ENCODE peak calls at places on chromosomes 13 and 19, in seven cellular contexts. One of them, this sample, is unnamed.

GRCh38 chr13:75679459-75679858 is 43.3 kb downstream of the LMO7 start:
- DNase-seq in neuronal stem cell: no peak
- DNase-seq in left lung: no peak
- DNase-seq in endodermal cell: no peak
- DNase-seq in heart right ventricle: no peak
- DNase-seq in tibial nerve: no peak
- DNase-seq in AG04450: no peak
- DNase-seq in this sample: no peak

GRCh38 chr19:5154799-5155426 is 185.7 kb downstream of the PTPRS start:
- DNase-seq in neuronal stem cell: no peak
- DNase-seq in left lung: no peak
- DNase-seq in endodermal cell: no peak
- DNase-seq in heart right ventricle: no peak
- DNase-seq in tibial nerve: no peak
- DNase-seq in AG04450: no peak
- DNase-seq in this sample: no peak

GRCh38 chr19:14333101-14333871 is 48.0 kb upstream of the ADGRE5 start:
- DNase-seq in neuronal stem cell: no peak
- DNase-seq in left lung: peak; percentile 81
- DNase-seq in endodermal cell: peak; percentile 77
- DNase-seq in heart right ventricle: peak; percentile 34
- DNase-seq in tibial nerve: no peak
- DNase-seq in AG04450: no peak
- DNase-seq in this sample: no peak

GRCh38 chr19:8654591-8655339 is 24.3 kb downstream of the NFILZ start:
- DNase-seq in neuronal stem cell: peak; percentile 65
- DNase-seq in left lung: peak; percentile 92
- DNase-seq in endodermal cell: peak; percentile 90
- DNase-seq in heart right ventricle: peak; percentile 58
- DNase-seq in tibial nerve: no peak
- DNase-seq in AG04450: no peak
- DNase-seq in this sample: peak; percentile 64

GRCh38 chr19:518292-519231 is 11.3 kb downstream of the TPGS1 start:
- DNase-seq in neuronal stem cell: peak; percentile 50
- DNase-seq in left lung: no peak
- DNase-seq in endodermal cell: peak; percentile 91
- DNase-seq in heart right ventricle: no peak
- DNase-seq in tibial nerve: no peak
- DNase-seq in AG04450: no peak
- DNase-seq in this sample: peak; percentile 43

GRCh38 chr19:35963514-35963913 is 27.3 kb downstream of the LRFN3 start:
- DNase-seq in neuronal stem cell: peak; percentile 69
- DNase-seq in left lung: no peak
- DNase-seq in endodermal cell: peak; percentile 93
- DNase-seq in heart right ventricle: no peak
- DNase-seq in tibial nerve: no peak
- DNase-seq in AG04450: peak; percentile 21
- DNase-seq in this sample: no peak

GRCh38 chr19:41083516-41083915 is 4.7 kb upstream of the CYP2A13 start:
- DNase-seq in neuronal stem cell: no peak
- DNase-seq in left lung: no peak
- DNase-seq in endodermal cell: no peak
- DNase-seq in heart right ventricle: no peak
- DNase-seq in tibial nerve: no peak
- DNase-seq in AG04450: no peak
- DNase-seq in this sample: no peak

GRCh38 chr13:48476674-48477073 is 56.2 kb downstream of the RCBTB2 start:
- DNase-seq in neuronal stem cell: no peak
- DNase-seq in left lung: no peak
- DNase-seq in endodermal cell: no peak
- DNase-seq in heart right ventricle: no peak
- DNase-seq in tibial nerve: no peak
- DNase-seq in AG04450: no peak
- DNase-seq in this sample: no peak

GRCh38 chr19:31271569-31271911 is 77.7 kb downstream of the TSHZ3 start:
- DNase-seq in neuronal stem cell: no peak
- DNase-seq in left lung: no peak
- DNase-seq in endodermal cell: no peak
- DNase-seq in heart right ventricle: no peak
- DNase-seq in tibial nerve: no peak
- DNase-seq in AG04450: no peak
- DNase-seq in this sample: no peak

GRCh38 chr13:37289212-37289935 is 183.9 kb upstream of the CSNK1A1L start:
- DNase-seq in neuronal stem cell: no peak
- DNase-seq in left lung: no peak
- DNase-seq in endodermal cell: no peak
- DNase-seq in heart right ventricle: no peak
- DNase-seq in tibial nerve: no peak
- DNase-seq in AG04450: no peak
- DNase-seq in this sample: no peak

GRCh38 chr13:91308299-91308698 is 39.2 kb upstream of the MIR17HG start:
- DNase-seq in neuronal stem cell: no peak
- DNase-seq in left lung: no peak
- DNase-seq in endodermal cell: no peak
- DNase-seq in heart right ventricle: no peak
- DNase-seq in tibial nerve: no peak
- DNase-seq in AG04450: no peak
- DNase-seq in this sample: no peak

GRCh38 chr19:35206379-35206778 is 22.2 kb downstream of the FAM187B start:
- DNase-seq in neuronal stem cell: no peak
- DNase-seq in left lung: no peak
- DNase-seq in endodermal cell: no peak
- DNase-seq in heart right ventricle: no peak
- DNase-seq in tibial nerve: no peak
- DNase-seq in AG04450: no peak
- DNase-seq in this sample: peak; percentile 51

GRCh38 chr13:111228262-111229144 is 91.9 kb upstream of the TEX29 start:
- DNase-seq in neuronal stem cell: no peak
- DNase-seq in left lung: no peak
- DNase-seq in endodermal cell: peak; percentile 65
- DNase-seq in heart right ventricle: no peak
- DNase-seq in tibial nerve: no peak
- DNase-seq in AG04450: no peak
- DNase-seq in this sample: no peak

GRCh38 chr19:11460207-11460606 is 20.6 kb downstream of the ELAVL3 start:
- DNase-seq in neuronal stem cell: no peak
- DNase-seq in left lung: no peak
- DNase-seq in endodermal cell: peak; percentile 61
- DNase-seq in heart right ventricle: no peak
- DNase-seq in tibial nerve: no peak
- DNase-seq in AG04450: no peak
- DNase-seq in this sample: no peak

GRCh38 chr13:112615391-112615790 is 27.4 kb upstream of the TUBGCP3 start:
- DNase-seq in neuronal stem cell: no peak
- DNase-seq in left lung: no peak
- DNase-seq in endodermal cell: no peak
- DNase-seq in heart right ventricle: no peak
- DNase-seq in tibial nerve: no peak
- DNase-seq in AG04450: no peak
- DNase-seq in this sample: no peak

GRCh38 chr19:19544257-19545127 is 6.4 kb downstream of the CILP2 start:
- DNase-seq in neuronal stem cell: no peak
- DNase-seq in left lung: no peak
- DNase-seq in endodermal cell: peak; percentile 41
- DNase-seq in heart right ventricle: no peak
- DNase-seq in tibial nerve: no peak
- DNase-seq in AG04450: no peak
- DNase-seq in this sample: no peak

GRCh38 chr19:38190061-38190460 is 34.0 kb downstream of the DPF1 start:
- DNase-seq in neuronal stem cell: no peak
- DNase-seq in left lung: no peak
- DNase-seq in endodermal cell: no peak
- DNase-seq in heart right ventricle: no peak
- DNase-seq in tibial nerve: no peak
- DNase-seq in AG04450: no peak
- DNase-seq in this sample: no peak

GRCh38 chr19:19192910-19193423 is 909 bp downstream of the RFXANK start:
- DNase-seq in neuronal stem cell: no peak
- DNase-seq in left lung: no peak
- DNase-seq in endodermal cell: no peak
- DNase-seq in heart right ventricle: no peak
- DNase-seq in tibial nerve: no peak
- DNase-seq in AG04450: no peak
- DNase-seq in this sample: no peak

GRCh38 chr19:49954933-49955332 is 6.0 kb downstream of the SIGLEC11 start:
- DNase-seq in neuronal stem cell: no peak
- DNase-seq in left lung: peak; percentile 8
- DNase-seq in endodermal cell: no peak
- DNase-seq in heart right ventricle: no peak
- DNase-seq in tibial nerve: no peak
- DNase-seq in AG04450: no peak
- DNase-seq in this sample: no peak

GRCh38 chr19:40443930-40444180 is 280 bp downstream of the SERTAD3 start:
- DNase-seq in neuronal stem cell: peak; percentile 79
- DNase-seq in left lung: no peak
- DNase-seq in endodermal cell: no peak
- DNase-seq in heart right ventricle: no peak
- DNase-seq in tibial nerve: no peak
- DNase-seq in AG04450: no peak
- DNase-seq in this sample: no peak

GRCh38 chr13:68323106-68323505 is 1093.0 kb upstream of the PCDH9 start:
- DNase-seq in neuronal stem cell: no peak
- DNase-seq in left lung: peak; percentile 30
- DNase-seq in endodermal cell: no peak
- DNase-seq in heart right ventricle: no peak
- DNase-seq in tibial nerve: no peak
- DNase-seq in AG04450: no peak
- DNase-seq in this sample: no peak

GRCh38 chr13:32472194-32472621 is 44.3 kb upstream of the N4BP2L1 start:
- DNase-seq in neuronal stem cell: no peak
- DNase-seq in left lung: no peak
- DNase-seq in endodermal cell: no peak
- DNase-seq in heart right ventricle: no peak
- DNase-seq in tibial nerve: no peak
- DNase-seq in AG04450: no peak
- DNase-seq in this sample: no peak

GRCh38 chr13:98451676-98452105 is 125.2 kb downstream of the STK24 start:
- DNase-seq in neuronal stem cell: no peak
- DNase-seq in left lung: no peak
- DNase-seq in endodermal cell: no peak
- DNase-seq in heart right ventricle: no peak
- DNase-seq in tibial nerve: peak; percentile 48
- DNase-seq in AG04450: no peak
- DNase-seq in this sample: no peak

GRCh38 chr13:50006426-50007135 is 8.7 kb upstream of the KCNRG start:
- DNase-seq in neuronal stem cell: no peak
- DNase-seq in left lung: no peak
- DNase-seq in endodermal cell: no peak
- DNase-seq in heart right ventricle: no peak
- DNase-seq in tibial nerve: no peak
- DNase-seq in AG04450: no peak
- DNase-seq in this sample: no peak
- H3K9me3 ChIP-seq in neuronal stem cell: no peaks in the 10 kb centered on the region
- H3K9me3 ChIP-seq in left lung: no peaks in the 10 kb centered on the region
- H3K9me3 ChIP-seq in endodermal cell: peaks cover 2% of the 10 kb centered on the region
- H3K9me3 ChIP-seq in heart right ventricle: no peaks in the 10 kb centered on the region
- H3K9me3 ChIP-seq in tibial nerve: no peaks in the 10 kb centered on the region
- H3K9me3 ChIP-seq in AG04450: peaks cover 4% of the 10 kb centered on the region
- H3K9me3 ChIP-seq in this sample: no peaks in the 10 kb centered on the region

GRCh38 chr13:57858376-57858775 is 226.8 kb downstream of the PCDH17 start:
- DNase-seq in neuronal stem cell: no peak
- DNase-seq in left lung: no peak
- DNase-seq in endodermal cell: no peak
- DNase-seq in heart right ventricle: no peak
- DNase-seq in tibial nerve: no peak
- DNase-seq in AG04450: no peak
- DNase-seq in this sample: no peak
- H3K9me3 ChIP-seq in neuronal stem cell: no peaks in the 10 kb centered on the region
- H3K9me3 ChIP-seq in left lung: no peaks in the 10 kb centered on the region
- H3K9me3 ChIP-seq in endodermal cell: no peaks in the 10 kb centered on the region
- H3K9me3 ChIP-seq in heart right ventricle: no peaks in the 10 kb centered on the region
- H3K9me3 ChIP-seq in tibial nerve: no peaks in the 10 kb centered on the region
- H3K9me3 ChIP-seq in AG04450: peaks cover 4% of the 10 kb centered on the region
- H3K9me3 ChIP-seq in this sample: no peaks in the 10 kb centered on the region

GRCh38 chr19:56978023-56978565 is 137.6 kb upstream of the PEG3 start:
- DNase-seq in neuronal stem cell: no peak
- DNase-seq in left lung: no peak
- DNase-seq in endodermal cell: no peak
- DNase-seq in heart right ventricle: no peak
- DNase-seq in tibial nerve: no peak
- DNase-seq in AG04450: no peak
- DNase-seq in this sample: no peak
- H3K9me3 ChIP-seq in neuronal stem cell: peaks cover 8% of the 10 kb centered on the region
- H3K9me3 ChIP-seq in left lung: no peaks in the 10 kb centered on the region
- H3K9me3 ChIP-seq in endodermal cell: peaks cover 59% of the 10 kb centered on the region
- H3K9me3 ChIP-seq in heart right ventricle: no peaks in the 10 kb centered on the region
- H3K9me3 ChIP-seq in tibial nerve: no peaks in the 10 kb centered on the region
- H3K9me3 ChIP-seq in AG04450: peaks cover 79% of the 10 kb centered on the region
- H3K9me3 ChIP-seq in this sample: no peaks in the 10 kb centered on the region

DNA sequence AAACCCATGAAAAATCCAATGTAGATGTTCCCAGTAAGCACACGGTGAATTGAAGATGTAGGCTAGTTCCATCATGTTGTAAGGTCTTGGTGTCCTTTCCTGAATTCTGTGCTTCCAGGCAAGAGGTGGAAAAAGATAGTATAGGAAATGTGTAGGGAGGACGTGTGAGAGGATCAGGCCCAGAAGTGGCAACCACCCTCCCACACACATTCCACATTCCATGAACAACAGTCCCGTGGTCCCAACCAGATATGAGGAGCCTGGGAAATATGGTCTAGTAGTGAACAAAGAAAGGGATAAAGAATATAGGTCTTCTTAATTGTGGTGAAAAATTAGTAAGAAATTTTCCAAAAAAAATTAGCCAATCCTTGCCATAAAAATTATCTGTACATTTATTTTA is 1254.2 kb upstream of the SLC10A2 start:
- DNase-seq in neuronal stem cell: no peak
- DNase-seq in left lung: no peak
- DNase-seq in endodermal cell: no peak
- DNase-seq in heart right ventricle: no peak
- DNase-seq in tibial nerve: no peak
- DNase-seq in AG04450: no peak
- DNase-seq in this sample: no peak
- H3K9me3 ChIP-seq in neuronal stem cell: no peaks in the 10 kb centered on the region
- H3K9me3 ChIP-seq in left lung: no peaks in the 10 kb centered on the region
- H3K9me3 ChIP-seq in endodermal cell: peaks cover 6% of the 10 kb centered on the region
- H3K9me3 ChIP-seq in heart right ventricle: no peaks in the 10 kb centered on the region
- H3K9me3 ChIP-seq in tibial nerve: no peaks in the 10 kb centered on the region
- H3K9me3 ChIP-seq in AG04450: no peaks in the 10 kb centered on the region
- H3K9me3 ChIP-seq in this sample: no peaks in the 10 kb centered on the region

GRCh38 chr19:21149877-21150276 is 8.0 kb downstream of the ZNF431 start:
- DNase-seq in neuronal stem cell: no peak
- DNase-seq in left lung: no peak
- DNase-seq in endodermal cell: no peak
- DNase-seq in heart right ventricle: no peak
- DNase-seq in tibial nerve: no peak
- DNase-seq in AG04450: no peak
- DNase-seq in this sample: no peak
- H3K9me3 ChIP-seq in neuronal stem cell: peaks cover 14% of the 10 kb centered on the region
- H3K9me3 ChIP-seq in left lung: no peaks in the 10 kb centered on the region
- H3K9me3 ChIP-seq in endodermal cell: peaks cover 75% of the 10 kb centered on the region
- H3K9me3 ChIP-seq in heart right ventricle: no peaks in the 10 kb centered on the region
- H3K9me3 ChIP-seq in tibial nerve: no peaks in the 10 kb centered on the region
- H3K9me3 ChIP-seq in AG04450: peaks cover 7% of the 10 kb centered on the region
- H3K9me3 ChIP-seq in this sample: no peaks in the 10 kb centered on the region

GRCh38 chr19:27765912-27766725 is 1446.8 kb downstream of the UQCRFS1 start:
- DNase-seq in neuronal stem cell: no peak
- DNase-seq in left lung: no peak
- DNase-seq in endodermal cell: peak; percentile 4
- DNase-seq in heart right ventricle: no peak
- DNase-seq in tibial nerve: peak; percentile 0
- DNase-seq in AG04450: no peak
- DNase-seq in this sample: no peak
- H3K9me3 ChIP-seq in neuronal stem cell: peaks cover 12% of the 10 kb centered on the region
- H3K9me3 ChIP-seq in left lung: no peaks in the 10 kb centered on the region
- H3K9me3 ChIP-seq in endodermal cell: peaks cover 6% of the 10 kb centered on the region
- H3K9me3 ChIP-seq in heart right ventricle: peaks cover 24% of the 10 kb centered on the region
- H3K9me3 ChIP-seq in tibial nerve: no peaks in the 10 kb centered on the region
- H3K9me3 ChIP-seq in AG04450: peaks cover 49% of the 10 kb centered on the region
- H3K9me3 ChIP-seq in this sample: peaks cover 4% of the 10 kb centered on the region

GRCh38 chr19:44452367-44452766 is 4.1 kb upstream of the ZNF229 start:
- DNase-seq in neuronal stem cell: no peak
- DNase-seq in left lung: no peak
- DNase-seq in endodermal cell: no peak
- DNase-seq in heart right ventricle: no peak
- DNase-seq in tibial nerve: no peak
- DNase-seq in AG04450: no peak
- DNase-seq in this sample: no peak
- H3K9me3 ChIP-seq in neuronal stem cell: peaks cover 15% of the 10 kb centered on the region
- H3K9me3 ChIP-seq in left lung: no peaks in the 10 kb centered on the region
- H3K9me3 ChIP-seq in endodermal cell: peaks cover 20% of the 10 kb centered on the region
- H3K9me3 ChIP-seq in heart right ventricle: peaks cover 48% of the 10 kb centered on the region
- H3K9me3 ChIP-seq in tibial nerve: no peaks in the 10 kb centered on the region
- H3K9me3 ChIP-seq in AG04450: peaks cover 29% of the 10 kb centered on the region
- H3K9me3 ChIP-seq in this sample: peaks cover 11% of the 10 kb centered on the region

This sample was measured in T-helper 17 cell.